ENCODE peak calls at places on chromosomes 4 and X, in five cellular contexts. A is IMR-90, V is HCT116, N is Peyer's patch, L is transverse colon. G is an unnamed sample. For H3K27me3, the result is how much of the 10 kb centered on the place peaks cover.

GRCh38 chr4:168766537-168767316 is 243.3 kb downstream of the CBR4 start:
- DNase-seq in N (peak), A (peak), L (no peak), V (no peak), G (no peak)

GRCh38 chr4:153345011-153345981 is 808 bp downstream of the MND1 start:
- DNase-seq in A (peak), V (peak), L (peak), N (peak), G (peak)

GRCh38 chrX:116379854-116380253 is 56.6 kb upstream of the SLC6A14 start:
- DNase-seq in L (no peak), A (peak), N (no peak), V (no peak), G (peak)

GRCh38 chrX:40150503-40150902 is 52.7 kb upstream of the BCOR start:
- DNase-seq in N (no peak), A (no peak), V (no peak), L (no peak), G (no peak)

GRCh38 chr4:3760833-3761232 is 5.4 kb upstream of the ADRA2C start:
- DNase-seq in L (no peak), V (no peak), N (no peak), A (no peak), G (no peak)

GRCh38 chr4:171031338-171031737 is 781.9 kb upstream of the GALNTL6 start:
- DNase-seq in A (no peak), V (no peak), L (no peak), N (no peak), G (no peak)

GRCh38 chrX:65674351-65674893 is 7.0 kb downstream of the MSN start:
- DNase-seq in A (peak), V (no peak), L (no peak), N (no peak), G (no peak)

GRCh38 chr4:71230258-71230594 is 108.6 kb upstream of the SLC4A4 start:
- DNase-seq in V (no peak), L (peak), A (peak), N (peak), G (peak)

GRCh38 chr4:124288706-124289486 is 423.6 kb downstream of the ANKRD50 start:
- DNase-seq in N (no peak), A (peak), L (no peak), V (no peak), G (no peak)

GRCh38 chr4:151990201-151990600 is 229.4 kb upstream of the GATB start:
- DNase-seq in L (no peak), A (peak), V (peak), N (no peak), G (no peak)

GRCh38 chrX:108090474-108091265 is 672 bp downstream of the PSMD10 start:
- DNase-seq in N (no peak), V (no peak), A (peak), L (no peak), G (no peak)

GRCh38 chr4:177127658-177128057 is 182.0 kb upstream of the NEIL3 start:
- DNase-seq in L (no peak), N (no peak), A (peak), V (no peak), G (no peak)

GRCh38 chr4:53671757-53672156 is 80.5 kb upstream of the LNX1 start:
- DNase-seq in L (no peak), V (no peak), N (no peak), A (no peak), G (peak)

GRCh38 chr4:189090174-189090814 is 850.4 kb upstream of the FRG1 start:
- DNase-seq in L (no peak), A (peak), V (peak), N (no peak), G (no peak)

GRCh38 chr4:2497931-2498330 is 29.0 kb downstream of the RNF4 start:
- DNase-seq in V (no peak), A (no peak), L (peak), N (peak), G (no peak)

GRCh38 chr4:163048447-163048846 is 118.2 kb downstream of the NAF1 start:
- DNase-seq in N (peak), L (peak), V (peak), A (peak), G (peak)

GRCh38 chr4:124212835-124213640 is 499.5 kb downstream of the ANKRD50 start:
- DNase-seq in L (no peak), N (no peak), A (peak), V (no peak), G (peak)

GRCh38 chr4:158936238-158936637 is 166.6 kb upstream of the RAPGEF2 start:
- DNase-seq in V (no peak), A (no peak), L (no peak), N (no peak), G (no peak)

GRCh38 chrX:78687586-78687985 is 28.5 kb upstream of the RTL3 start:
- DNase-seq in A (no peak), N (no peak), L (no peak), V (no peak), G (no peak)
- H3K4me3 ChIP-seq in A (no peak), N (no peak), L (no peak), V (no peak), G (no peak)

GRCh38 chr4:121790976-121791375 is 10.1 kb upstream of the EXOSC9 start:
- DNase-seq in V (no peak), A (peak), N (no peak), L (no peak), G (no peak)

GRCh38 chr4:121789960-121790829 is 10.9 kb upstream of the EXOSC9 start:
- DNase-seq in L (no peak), V (no peak), A (peak), N (no peak), G (no peak)

GRCh38 chr4:121789470-121789869 is 11.7 kb upstream of the EXOSC9 start:
- DNase-seq in A (peak), N (no peak), V (no peak), L (no peak), G (no peak)

GRCh38 chr4:121791481-121791880 is 9.6 kb upstream of the EXOSC9 start:
- DNase-seq in L (no peak), V (no peak), A (peak), N (no peak), G (no peak)

GRCh38 chr4:121788896-121789295 is 12.2 kb upstream of the EXOSC9 start:
- DNase-seq in V (no peak), N (no peak), L (no peak), A (no peak), G (no peak)
- TF ChIP-seq POLR2A in V (no peak), N (no peak), L (no peak), A (no peak), G (no peak)

DNA sequence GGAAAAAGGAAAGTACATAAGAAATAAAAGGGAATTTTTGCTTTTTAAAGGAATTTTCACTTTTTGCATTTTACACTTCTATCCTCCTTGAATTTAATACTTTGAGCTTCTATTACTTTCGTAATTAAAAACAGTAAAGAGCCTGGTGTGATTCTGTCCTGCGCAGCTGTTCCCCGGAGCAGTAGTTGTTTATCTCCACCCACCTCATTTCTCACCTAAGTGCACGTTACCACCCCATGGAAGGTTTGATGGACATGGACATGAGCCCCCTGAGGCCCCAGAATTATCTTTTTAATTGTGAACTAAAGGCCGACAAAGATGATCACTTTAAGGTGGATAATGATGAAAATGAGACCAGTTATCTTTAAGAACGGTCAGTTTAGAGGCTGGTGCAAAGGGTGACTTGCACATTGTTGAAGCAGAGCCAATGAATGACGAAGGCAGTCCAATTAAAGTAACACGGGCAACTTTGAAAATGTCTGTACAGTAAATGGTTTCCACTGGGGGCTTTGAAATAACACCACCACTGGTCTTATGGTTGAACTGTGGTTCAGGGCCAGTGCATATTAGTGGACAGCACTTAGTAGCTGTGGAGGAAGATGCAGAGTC is 52.1 kb upstream of the TEX13D start:
- DNase-seq in V (no peak), A (no peak), N (no peak), L (no peak), G (no peak)
- H3K27me3 ChIP-seq in V (under half), A (under half), N (under half), L (under half), G (under half)

GRCh38 chr4:42398448-42399355 is 1.4 kb downstream of the SHISA3 start:
- DNase-seq in N (no peak), V (no peak), L (no peak), A (no peak), G (no peak)
- H3K4me3 ChIP-seq in N (peak), V (no peak), L (peak), A (peak), G (peak)

GRCh38 chr4:146981651-146982050 is 36.0 kb upstream of the TTC29 start:
- DNase-seq in A (peak), V (no peak), N (no peak), L (no peak), G (no peak)
- TF ChIP-seq POLR2A in A (no peak), V (no peak), N (no peak), L (no peak), G (no peak)

GRCh38 chr4:139851639-139852038 is 186.0 kb downstream of the MGST2 start:
- DNase-seq in A (no peak), L (no peak), N (no peak), V (no peak), G (no peak)
- H3K27me3 ChIP-seq in A (under half), L (under half), N (under half), V (under half), G (under half)

DNA sequence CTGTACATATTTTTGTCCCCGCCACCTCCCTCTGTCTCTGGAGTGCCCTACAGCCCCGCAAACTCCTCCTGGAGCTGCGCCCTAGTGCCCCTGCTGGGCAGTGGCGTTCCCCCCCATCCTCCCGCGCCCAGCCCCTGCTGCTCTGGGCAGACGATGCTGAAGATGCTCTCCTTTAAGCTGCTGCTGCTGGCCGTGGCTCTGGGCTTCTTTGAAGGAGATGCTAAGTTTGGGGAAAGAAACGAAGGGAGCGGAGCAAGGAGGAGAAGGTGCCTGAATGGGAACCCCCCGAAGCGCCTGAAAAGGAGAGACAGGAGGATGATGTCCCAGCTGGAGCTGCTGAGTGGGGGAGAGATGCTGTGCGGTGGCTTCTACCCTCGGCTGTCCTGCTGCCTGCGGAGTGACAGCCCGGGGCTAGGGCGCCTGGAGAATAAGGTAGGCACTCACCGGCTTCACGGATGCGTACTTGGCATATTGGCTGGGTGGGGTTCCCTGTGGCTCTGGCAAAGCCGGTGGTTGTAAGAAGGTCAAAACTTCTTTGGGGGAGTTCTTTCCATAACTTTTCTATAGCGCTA is 653 bp downstream of the HHIP start:
- DNase-seq in L (no peak), N (no peak), A (no peak), V (no peak), G (peak)
- H3K4me3 ChIP-seq in L (peak), N (peak), A (peak), V (no peak), G (peak)

DNA sequence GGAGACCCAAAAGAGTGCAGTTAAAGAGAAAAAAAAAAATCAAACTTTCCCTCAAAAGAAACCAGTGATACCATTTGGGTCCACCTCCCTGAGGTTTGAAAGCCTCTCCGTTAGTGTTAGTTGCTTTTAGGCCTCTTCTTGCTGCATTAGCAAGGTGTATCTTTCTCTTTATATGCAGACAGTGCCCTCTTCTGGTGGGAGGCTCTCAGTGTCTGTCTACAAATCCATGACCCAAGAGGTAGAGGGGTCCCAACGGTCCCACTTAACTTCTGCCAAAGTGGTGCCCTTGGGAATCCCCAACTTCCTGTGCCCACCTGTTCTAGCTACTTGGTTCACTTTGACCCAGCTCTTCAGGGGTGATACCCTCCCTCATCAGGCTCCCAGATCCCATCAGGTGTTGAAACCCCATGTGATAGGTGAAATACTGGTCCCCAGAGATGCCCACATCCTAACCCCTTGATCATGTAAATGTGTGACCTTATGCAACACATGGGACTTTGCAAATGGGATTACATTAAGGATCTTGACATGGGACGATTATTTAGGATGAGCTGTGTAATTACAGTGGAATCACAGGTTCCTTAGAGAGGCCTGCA is 63.7 kb upstream of the CD99 start:
- DNase-seq in A (peak), V (peak), L (peak), N (peak), G (peak)
- TF ChIP-seq POLR2A in A (no peak), V (no peak), L (no peak), N (no peak), G (no peak)